ENCODE peak calls at places on chromosomes 4 and X, in nine cellular contexts. Z is effector memory CD4-positive, alpha-beta T cell; M is HTR-8/SVneo; W is NCI-H1930; Y is HCEC 1CT; J is GM13976; G is activated CD4-positive, alpha-beta T cell treated with anti-CD3 and anti-CD28 coated beads for 1 hour; K is naive thymus-derived CD8-positive, alpha-beta T cell; O is aorta. F is an unnamed sample.

GRCh38 chr4:31662951-31663350 is 942.8 kb downstream of the PCDH7 start:
- DNase-seq in Z (no peak), M (no peak), W (no peak), Y (no peak), J (no peak), G (no peak), K (no peak), O (no peak), F (no peak)

GRCh38 chr4:180808862-180809261 is 1434.3 kb upstream of the TENM3 start:
- DNase-seq in Z (no peak), M (no peak), W (no peak), Y (no peak), J (no peak), G (no peak), K (no peak), O (no peak), F (no peak)

GRCh38 chrX:15816886-15817285 is 26.6 kb downstream of the ZRSR2 start:
- DNase-seq in Z (peak; percentile 14), M (no peak), W (no peak), Y (no peak), J (no peak), G (no peak), K (no peak), O (no peak), F (peak; percentile 28)

GRCh38 chrX:18674417-18674787 is 2.5 kb upstream of the RS1 start:
- DNase-seq in Z (no peak), M (no peak), W (no peak), Y (no peak), J (peak; percentile 33), G (peak; percentile 8), K (peak; percentile 11), O (peak; percentile 50), F (no peak)

GRCh38 chrX:109049903-109050302 is 313.5 kb upstream of the IRS4 start:
- DNase-seq in Z (no peak), M (no peak), W (no peak), Y (no peak), J (no peak), G (no peak), K (no peak), O (no peak), F (no peak)

GRCh38 chr4:165628572-165628971 is 244.5 kb upstream of the TLL1 start:
- DNase-seq in Z (no peak), M (no peak), W (no peak), Y (no peak), J (no peak), G (no peak), K (no peak), O (no peak), F (no peak)

GRCh38 chr4:185235480-185236154 is 26.2 kb downstream of the SNX25 start:
- DNase-seq in Z (no peak), M (no peak), W (no peak), Y (no peak), J (no peak), G (no peak), K (no peak), O (no peak), F (no peak)

GRCh38 chr4:85968945-85969830 is 390.7 kb downstream of the MAPK10 start:
- DNase-seq in Z (no peak), M (no peak), W (peak; percentile 20), Y (peak; percentile 52), J (peak; percentile 25), G (no peak), K (no peak), O (no peak), F (peak; percentile 26)

GRCh38 chr4:5887011-5887360 is 5.9 kb downstream of the CRMP1 start:
- DNase-seq in Z (no peak), M (no peak), W (no peak), Y (no peak), J (no peak), G (no peak), K (no peak), O (no peak), F (no peak)

GRCh38 chr4:6362243-6362885 is 92.7 kb downstream of the WFS1 start:
- DNase-seq in Z (no peak), M (no peak), W (no peak), Y (no peak), J (no peak), G (no peak), K (no peak), O (no peak), F (no peak)

GRCh38 chrX:41634284-41634683 is 54.5 kb upstream of the GPR34 start:
- DNase-seq in Z (no peak), M (no peak), W (no peak), Y (peak; percentile 45), J (no peak), G (no peak), K (no peak), O (no peak), F (peak; percentile 2)

GRCh38 chr4:136690363-136690762 is 841.9 kb downstream of the PCDH18 start:
- DNase-seq in Z (no peak), M (no peak), W (no peak), Y (no peak), J (no peak), G (no peak), K (no peak), O (no peak), F (no peak)

GRCh38 chr4:95638920-95639501 is 90.2 kb upstream of the UNC5C start:
- DNase-seq in Z (no peak), M (no peak), W (no peak), Y (no peak), J (no peak), G (no peak), K (no peak), O (no peak), F (no peak)

GRCh38 chr4:73375328-73375741 is 28.8 kb upstream of the ALB start:
- DNase-seq in Z (no peak), M (no peak), W (no peak), Y (no peak), J (no peak), G (no peak), K (no peak), O (no peak), F (no peak)

GRCh38 chr4:16039139-16039538 is 44.7 kb downstream of the PROM1 start:
- DNase-seq in Z (no peak), M (no peak), W (no peak), Y (no peak), J (no peak), G (no peak), K (no peak), O (no peak), F (no peak)

GRCh38 chr4:25865586-25865985 is 2.8 kb upstream of the SEL1L3 start:
- DNase-seq in Z (no peak), M (no peak), W (no peak), Y (no peak), J (no peak), G (no peak), K (no peak), O (no peak), F (no peak)

GRCh38 chr4:148444296-148445070 is 2.3 kb upstream of the NR3C2 start:
- DNase-seq in Z (peak; percentile 45), M (no peak), W (peak; percentile 20), Y (no peak), J (peak; percentile 37), G (peak; percentile 31), K (peak; percentile 55), O (peak; percentile 56), F (peak; percentile 18)

GRCh38 chr4:82748781-82749504 is 49.7 kb downstream of the SCD5 start:
- DNase-seq in Z (no peak), M (no peak), W (no peak), Y (no peak), J (no peak), G (no peak), K (no peak), O (no peak), F (no peak)

GRCh38 chrX:47579537-47579936 is 2.7 kb upstream of the TIMP1 start:
- DNase-seq in Z (no peak), M (no peak), W (no peak), Y (peak; percentile 76), J (peak; percentile 68), G (no peak), K (no peak), O (peak; percentile 72), F (peak; percentile 52)

GRCh38 chr4:119490335-119490734 is 138.3 kb downstream of the PDE5A start:
- DNase-seq in Z (no peak), M (no peak), W (no peak), Y (peak; percentile 15), J (no peak), G (no peak), K (no peak), O (no peak), F (peak; percentile 27)

GRCh38 chr4:159103406-159104131 is 690 bp downstream of the RAPGEF2 start:
- DNase-seq in Z (peak; percentile 34), M (peak; percentile 25), W (peak; percentile 15), Y (peak; percentile 28), J (peak; percentile 66), G (peak; percentile 17), K (peak; percentile 44), O (peak; percentile 71), F (peak; percentile 54)

GRCh38 chr4:139242511-139243051 is 37.4 kb downstream of the MGARP start:
- DNase-seq in Z (no peak), M (peak; percentile 42), W (no peak), Y (peak; percentile 60), J (no peak), G (no peak), K (no peak), O (no peak), F (no peak)

GRCh38 chr4:186934841-186935443 is 211.3 kb upstream of the FAT1 start:
- DNase-seq in Z (no peak), M (no peak), W (no peak), Y (no peak), J (no peak), G (no peak), K (no peak), O (no peak), F (no peak)

GRCh38 chrX:72712094-72712755 is 1.9 kb downstream of the PHKA1 start:
- DNase-seq in Z (no peak), M (peak; percentile 11), W (no peak), Y (no peak), J (no peak), G (no peak), K (no peak), O (no peak), F (no peak)

GRCh38 chr4:115537387-115537786 is 424.0 kb upstream of the NDST4 start:
- DNase-seq in Z (no peak), M (no peak), W (no peak), Y (no peak), J (no peak), G (no peak), K (no peak), O (no peak), F (peak; percentile 6)

GRCh38 chrX:21956783-21957182 is 16.3 kb downstream of the SMS start:
- DNase-seq in Z (no peak), M (no peak), W (no peak), Y (no peak), J (no peak), G (no peak), K (no peak), O (no peak), F (no peak)

GRCh38 chrX:14777484-14777883 is 95.4 kb downstream of the FANCB start:
- DNase-seq in Z (no peak), M (peak; percentile 34), W (no peak), Y (peak; percentile 22), J (no peak), G (no peak), K (no peak), O (no peak), F (no peak)

F was measured in GM12865.